ENCODE peak calls at places on chromosome 9, in seven cellular contexts. D is GM23248, A is PC-3, U is epithelial cell of esophagus, T is mammary epithelial cell, E is dorsolateral prefrontal cortex, I is brain microvascular endothelial cell. V is an unnamed sample.

GRCh38 chr9:100020121-100020780 is 78.5 kb downstream of the ERP44 start:
- DNase-seq in U (no peak), I (peak), E (no peak), T (no peak), A (no peak), D (peak), V (no peak)

GRCh38 chr9:112065781-112066606 is 109.1 kb downstream of the SUSD1 start:
- DNase-seq in E (no peak), D (peak), U (peak), T (peak), A (peak), I (peak), V (peak)

GRCh38 chr9:81145331-81145963 is 543.9 kb downstream of the TLE1 start:
- DNase-seq in D (no peak), U (no peak), I (peak), A (no peak), T (no peak), E (no peak), V (no peak)

GRCh38 chr9:2473691-2474090 is 147.9 kb upstream of the VLDLR start:
- DNase-seq in I (no peak), A (no peak), D (no peak), T (no peak), E (no peak), U (no peak), V (no peak)

GRCh38 chr9:27162045-27162444 is 53.0 kb downstream of the TEK start:
- DNase-seq in D (peak), A (no peak), I (peak), U (no peak), T (no peak), E (no peak), V (no peak)

GRCh38 chr9:77514886-77515711 is 133.0 kb downstream of the GNA14 start:
- DNase-seq in A (peak), E (no peak), D (peak), T (peak), I (peak), U (no peak), V (no peak)

GRCh38 chr9:89077519-89077918 is 86.3 kb downstream of the S1PR3 start:
- DNase-seq in D (no peak), I (no peak), U (no peak), E (no peak), A (no peak), T (no peak), V (no peak)

GRCh38 chr9:108271646-108272349 is 584.0 kb downstream of the ACTL7B start:
- DNase-seq in D (peak), I (peak), A (peak), E (no peak), T (peak), U (peak), V (peak)

GRCh38 chr9:23555849-23556248 is 270.2 kb downstream of the ELAVL2 start:
- DNase-seq in D (no peak), E (no peak), U (no peak), T (no peak), I (no peak), A (no peak), V (no peak)

GRCh38 chr9:92970467-92970923 is 23.2 kb downstream of the FGD3 start:
- DNase-seq in U (peak), D (peak), A (peak), E (no peak), T (peak), I (peak), V (peak)

GRCh38 chr9:25658587-25658986 is 19.7 kb downstream of the TUSC1 start:
- DNase-seq in I (no peak), T (no peak), E (no peak), D (no peak), U (peak), A (no peak), V (peak)

GRCh38 chr9:83959061-83959460 is 21.0 kb downstream of the HNRNPK start:
- DNase-seq in I (peak), E (no peak), D (peak), A (peak), T (no peak), U (peak), V (no peak)

GRCh38 chr9:684055-684949 is 157.2 kb upstream of the DMRT1 start:
- DNase-seq in U (peak), E (no peak), I (peak), D (peak), T (peak), A (peak), V (peak)
- H3K4me3 ChIP-seq in U (peak), E (no peak), I (peak), D (peak), T (peak), A (peak), V (peak)

GRCh38 chr9:72454871-72455471 is 66.4 kb upstream of the TMC1 start:
- DNase-seq in A (no peak), U (no peak), T (peak), E (no peak), D (no peak), I (no peak), V (no peak)
- H3K4me3 ChIP-seq in A (no peak), U (no peak), T (no peak), E (no peak), D (no peak), I (no peak), V (no peak)

GRCh38 chr9:38064842-38065368 is 4.1 kb downstream of the SHB start:
- DNase-seq in E (no peak), A (no peak), I (no peak), T (no peak), D (no peak), U (no peak), V (no peak)
- H3K4me3 ChIP-seq in E (peak), A (peak), I (peak), T (no peak), D (no peak), U (no peak), V (no peak)

GRCh38 chr9:37645903-37646506 is 4.7 kb upstream of the FRMPD1 start:
- DNase-seq in T (no peak), A (no peak), I (no peak), U (no peak), D (no peak), E (no peak), V (no peak)

GRCh38 chr9:37650873-37651768 is at the start of gene FRMPD1:
- DNase-seq in I (peak), T (peak), D (peak), A (peak), E (peak), U (peak), V (peak)

GRCh38 chr9:37653385-37653784 is 2.6 kb downstream of the FRMPD1 start:
- DNase-seq in E (no peak), U (no peak), T (no peak), D (no peak), I (no peak), A (no peak), V (no peak)

DNA sequence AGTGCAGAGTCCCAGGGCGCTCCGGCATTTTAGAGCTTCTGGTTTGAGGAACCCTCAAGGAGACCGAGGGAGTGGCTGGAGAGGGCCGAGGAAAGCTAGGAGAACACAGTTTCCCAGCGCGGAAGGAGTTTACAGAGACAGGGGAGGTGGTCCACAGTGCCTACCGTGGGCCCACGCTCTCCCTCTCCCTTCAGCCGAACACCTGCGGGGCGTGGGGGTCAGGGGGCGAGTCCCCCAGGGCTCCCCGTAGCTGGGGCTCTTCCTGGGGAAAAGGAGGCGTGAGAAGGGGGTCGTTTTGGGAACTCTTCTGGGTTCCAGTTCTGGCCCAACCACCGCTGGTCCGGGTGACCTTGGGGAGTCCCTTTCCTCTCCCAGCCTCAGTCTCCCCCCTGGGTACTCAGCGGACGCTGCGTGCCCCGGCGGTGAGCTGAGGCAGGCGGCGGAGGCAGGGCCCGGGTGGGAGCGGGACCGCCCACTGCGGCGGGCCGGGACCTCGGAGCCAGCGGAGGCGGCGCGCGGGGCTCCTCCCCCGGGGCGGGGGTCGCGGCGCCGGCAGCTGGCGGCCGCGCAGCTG is 368 bp upstream of the FRMPD1 start:
- DNase-seq in T (no peak), D (no peak), U (no peak), A (no peak), E (no peak), I (no peak), V (no peak)
- H3K4me3 ChIP-seq in T (no peak), D (no peak), U (no peak), A (no peak), E (peak), I (no peak), V (no peak)

GRCh38 chr9:135505406-135506187 is 5.1 kb downstream of the MRPS2 start:
- DNase-seq in A (no peak), T (no peak), E (no peak), I (no peak), U (no peak), D (no peak), V (no peak)
- H3K4me3 ChIP-seq in A (no peak), T (no peak), E (no peak), I (no peak), U (no peak), D (no peak), V (no peak)

DNA sequence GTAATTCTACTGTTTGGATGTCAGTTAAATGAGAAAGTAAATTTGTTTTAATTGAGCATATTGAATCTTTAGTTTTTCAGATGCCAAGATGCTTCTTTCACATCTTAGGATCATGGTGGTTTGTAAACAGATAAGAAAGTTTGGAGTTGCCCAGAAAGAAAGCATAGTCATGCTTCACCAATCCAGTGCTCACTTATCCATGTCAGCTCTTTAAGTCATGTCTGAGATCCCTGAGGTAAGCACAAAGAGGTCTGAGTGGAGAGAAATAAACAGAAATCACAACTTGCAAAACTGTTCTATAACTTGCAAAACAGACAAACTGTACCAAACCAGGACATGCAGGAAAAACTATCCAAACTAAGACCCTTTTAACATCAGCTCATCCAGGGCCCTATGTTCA is 87.7 kb downstream of the OSTF1 start:
- DNase-seq in T (no peak), D (no peak), I (no peak), A (no peak), U (no peak), E (no peak), V (no peak)
- H3K4me3 ChIP-seq in T (no peak), D (no peak), I (no peak), A (no peak), U (no peak), E (no peak), V (no peak)

DNA sequence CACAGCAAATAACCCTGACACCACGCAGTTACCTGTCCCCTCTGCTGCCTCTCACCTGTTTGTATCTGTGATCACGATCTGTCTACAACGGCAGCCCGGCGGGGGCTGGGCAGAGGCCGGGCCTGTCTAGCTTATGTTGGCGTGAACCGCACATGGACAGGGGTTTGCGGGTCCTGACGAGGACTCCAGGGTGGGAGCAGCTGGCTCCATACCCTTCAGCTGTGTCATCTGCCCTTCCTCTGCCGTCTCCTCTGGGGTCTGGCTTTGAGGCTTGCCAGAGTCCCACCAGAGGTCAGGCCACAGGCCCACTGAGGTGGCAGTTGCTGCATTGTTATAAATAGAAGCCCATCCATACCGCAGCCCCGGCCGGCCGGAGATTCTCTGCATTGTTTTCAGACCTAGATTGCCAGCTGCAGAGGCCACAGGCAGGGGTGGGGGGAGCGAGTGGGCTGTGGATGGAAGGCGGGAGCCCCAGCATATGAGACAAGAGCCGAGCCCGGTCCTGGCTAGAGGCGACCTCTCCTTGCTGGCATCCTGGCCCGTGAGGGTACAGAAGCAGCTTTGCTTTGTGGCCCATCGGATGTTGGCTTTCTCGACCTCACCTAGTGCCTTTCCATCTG is 37.8 kb downstream of the FAM78A start:
- DNase-seq in I (peak), U (no peak), E (no peak), T (no peak), D (no peak), A (no peak), V (no peak)
- H3K4me3 ChIP-seq in I (peak), U (no peak), E (peak), T (no peak), D (peak), A (no peak), V (no peak)

GRCh38 chr9:96522371-96522770 is 72.4 kb downstream of the HABP4 start:
- DNase-seq in A (no peak), I (no peak), E (no peak), T (no peak), U (no peak), D (no peak), V (no peak)

GRCh38 chr9:96515629-96516470 is 65.9 kb downstream of the HABP4 start:
- DNase-seq in I (no peak), U (no peak), A (no peak), E (no peak), T (no peak), D (peak), V (no peak)

GRCh38 chr9:96514825-96515218 is 64.9 kb downstream of the HABP4 start:
- DNase-seq in E (no peak), A (no peak), T (no peak), D (peak), I (no peak), U (no peak), V (no peak)

GRCh38 chr9:96519726-96520125 is 69.8 kb downstream of the HABP4 start:
- DNase-seq in U (no peak), E (no peak), I (no peak), D (peak), A (no peak), T (no peak), V (no peak)

GRCh38 chr9:96519095-96519494 is 69.1 kb downstream of the HABP4 start:
- DNase-seq in E (no peak), U (no peak), D (no peak), A (no peak), I (no peak), T (no peak), V (no peak)
- H3K4me3 ChIP-seq in E (no peak), U (no peak), D (no peak), A (no peak), I (no peak), T (no peak), V (no peak)

DNA sequence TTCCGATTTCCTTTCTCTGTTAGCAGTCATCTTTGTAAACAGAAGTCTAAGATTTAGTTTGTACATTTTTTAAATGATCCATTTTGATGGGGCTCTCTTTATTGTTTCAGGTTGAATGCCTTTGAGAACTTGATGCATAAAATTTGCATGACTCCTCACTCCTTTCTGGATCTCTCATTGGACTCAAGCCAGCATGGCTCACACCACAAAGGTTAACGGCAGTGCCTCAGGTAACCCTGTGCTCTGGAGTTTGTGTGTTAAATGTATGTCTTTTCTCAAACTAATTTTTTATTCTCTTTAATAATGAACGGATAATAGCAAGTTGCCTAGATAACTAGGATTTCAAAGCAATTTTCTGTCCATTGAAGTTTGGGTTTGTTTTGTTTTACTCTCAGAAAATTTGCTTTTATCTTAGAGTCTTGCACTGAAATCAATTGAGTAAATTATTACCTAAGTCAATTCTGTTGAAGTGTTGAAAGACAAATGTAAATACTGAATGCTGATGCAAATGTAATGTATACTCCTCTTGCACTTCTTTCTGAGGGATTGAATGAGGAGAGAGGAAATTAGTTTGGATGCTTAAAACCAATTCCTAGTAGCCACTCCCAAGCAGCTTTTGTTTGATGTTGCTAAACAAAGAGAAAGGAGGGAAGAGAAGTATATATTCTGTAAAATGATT is 164.6 kb upstream of the DMRT1 start:
- DNase-seq in E (no peak), U (peak), A (peak), I (no peak), D (no peak), T (peak), V (peak)
- H3K4me3 ChIP-seq in E (peak), U (peak), A (no peak), I (no peak), D (peak), T (no peak), V (no peak)

V was measured in bronchial epithelial cell.